ENCODE peak calls at places on chromosomes 3 and 15, in five cellular contexts. N is stomach, D is fibroblast of lung, I is transverse colon, Z is brain microvascular endothelial cell. X is an unnamed sample.

GRCh38 chr3:16179771-16180736 is 5.6 kb downstream of the GALNT15 start:
- DNase-seq in N (no peak), D (peak; percentile 91), I (no peak), Z (peak; percentile 47), X (peak; percentile 54)

GRCh38 chr3:13345284-13345683 is 74.8 kb downstream of the NUP210 start:
- DNase-seq in N (no peak), D (no peak), I (no peak), Z (no peak), X (no peak)

GRCh38 chr3:174936590-174936989 is 77.5 kb downstream of the NAALADL2 start:
- DNase-seq in N (no peak), D (no peak), I (no peak), Z (no peak), X (no peak)

GRCh38 chr3:56157693-56158092 is 310.6 kb downstream of the ERC2 start:
- DNase-seq in N (no peak), D (peak; percentile 51), I (no peak), Z (no peak), X (peak; percentile 21)

GRCh38 chr3:48997102-48997637 is 7.1 kb downstream of the P4HTM start:
- DNase-seq in N (no peak), D (no peak), I (no peak), Z (no peak), X (no peak)

GRCh38 chr3:55009372-55009771 is 81.5 kb upstream of the LRTM1 start:
- DNase-seq in N (no peak), D (no peak), I (no peak), Z (no peak), X (no peak)

GRCh38 chr3:184752361-184752760 is 40.5 kb upstream of the MAGEF1 start:
- DNase-seq in N (no peak), D (no peak), I (no peak), Z (no peak), X (no peak)

GRCh38 chr3:113211370-113212154 is at the start of gene BOC:
- DNase-seq in N (no peak), D (peak; percentile 82), I (no peak), Z (no peak), X (peak; percentile 46)

GRCh38 chr3:108389361-108389760 is 93.0 kb downstream of the HHLA2 start:
- DNase-seq in N (no peak), D (no peak), I (no peak), Z (no peak), X (no peak)

GRCh38 chr3:58658508-58658907 is 8.1 kb downstream of the FAM3D start:
- DNase-seq in N (no peak), D (no peak), I (peak; percentile 14), Z (no peak), X (no peak)

GRCh38 chr3:148873928-148874326 is 8.8 kb downstream of the CPA3 start:
- DNase-seq in N (no peak), D (peak; percentile 17), I (no peak), Z (no peak), X (no peak)

GRCh38 chr3:162087361-162087760 is 590.8 kb downstream of the OTOL1 start:
- DNase-seq in N (no peak), D (no peak), I (no peak), Z (no peak), X (no peak)

GRCh38 chr3:116770815-116771450 is 61.4 kb downstream of the TUSC7 start:
- DNase-seq in N (peak; percentile 62), D (peak; percentile 68), I (peak; percentile 66), Z (peak; percentile 82), X (peak; percentile 84)

GRCh38 chr3:4494807-4495200 is 1.7 kb downstream of the ITPR1 start:
- DNase-seq in N (no peak), D (no peak), I (no peak), Z (no peak), X (no peak)
- H3K4me3 ChIP-seq in N (peak overlapping the region; percentile 93), D (peak overlapping the region; percentile 56), I (peak overlapping the region; percentile 72), Z (no peak overlapping the region), X (no peak overlapping the region)

GRCh38 chr3:195777975-195778374 is 33.8 kb downstream of the MUC4 start:
- DNase-seq in N (no peak), D (no peak), I (no peak), Z (no peak), X (no peak)

GRCh38 chr3:195771651-195772300 is 40.0 kb downstream of the MUC4 start:
- DNase-seq in N (no peak), D (no peak), I (no peak), Z (no peak), X (no peak)

GRCh38 chr3:195773956-195774537 is 37.7 kb downstream of the MUC4 start:
- DNase-seq in N (no peak), D (no peak), I (no peak), Z (no peak), X (no peak)

GRCh38 chr3:195770081-195770840 is 41.5 kb downstream of the MUC4 start:
- DNase-seq in N (no peak), D (no peak), I (no peak), Z (no peak), X (no peak)

DNA sequence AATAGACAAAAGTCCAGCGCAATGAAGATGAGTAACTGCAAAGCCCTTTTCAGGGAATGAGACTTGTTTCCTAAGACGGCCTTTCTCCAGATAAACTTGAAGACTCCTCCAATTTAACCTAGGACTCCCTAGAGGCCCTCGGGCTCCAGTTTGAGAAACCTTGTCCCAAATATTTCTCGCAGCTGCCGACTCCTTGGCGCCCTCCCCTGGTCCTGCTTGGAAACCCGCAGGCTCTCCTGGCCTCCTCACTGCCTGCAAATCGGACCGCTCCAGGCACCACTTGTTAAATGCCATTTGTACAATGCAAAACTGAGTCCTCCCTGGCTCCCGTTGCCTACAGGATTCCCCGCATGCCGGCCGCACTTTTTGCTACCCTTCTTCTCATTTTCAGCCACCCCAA is 36.8 kb downstream of the MUC4 start:
- DNase-seq in N (no peak), D (no peak), I (peak; percentile 22), Z (peak; percentile 37), X (peak; percentile 39)
- TF ChIP-seq CTCF in N (peak; percentile 17), D (peak; percentile 30), I (peak; percentile 33), Z (peak; percentile 66), X (peak; percentile 69)

DNA sequence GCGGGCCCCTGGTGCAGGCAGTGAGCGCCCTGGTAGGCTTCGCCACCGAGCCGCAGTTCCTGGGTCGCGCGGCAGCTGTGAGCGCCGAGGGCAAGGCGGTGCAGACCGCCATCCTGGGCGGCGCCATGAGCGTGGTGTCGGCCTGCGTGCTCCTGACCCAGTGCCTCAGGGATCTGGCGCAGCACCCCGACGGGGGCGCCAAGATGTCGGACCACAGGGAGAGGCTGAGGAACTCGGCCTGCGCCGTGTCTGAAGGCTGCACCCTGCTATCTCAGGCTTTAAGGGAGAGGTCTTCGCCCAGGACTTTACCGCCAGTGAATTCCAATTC is 2.3 kb downstream of the TLNRD1 start:
- DNase-seq in N (no peak), D (no peak), I (no peak), Z (no peak), X (no peak)
- H3K4me3 ChIP-seq in N (peak overlapping the region; percentile 87), D (peak overlapping the region; percentile 91), I (peak overlapping the region; percentile 74), Z (peak overlapping the region; percentile 88), X (no peak overlapping the region)

GRCh38 chr3:62110801-62111200 is 262.5 kb downstream of the FEZF2 start:
- DNase-seq in N (no peak), D (peak; percentile 64), I (no peak), Z (no peak), X (peak; percentile 57)

GRCh38 chr3:62113092-62113491 is 260.3 kb downstream of the FEZF2 start:
- DNase-seq in N (no peak), D (no peak), I (no peak), Z (no peak), X (no peak)

GRCh38 chr3:62109534-62109933 is 263.8 kb downstream of the FEZF2 start:
- DNase-seq in N (no peak), D (peak; percentile 96), I (no peak), Z (peak; percentile 96), X (peak; percentile 97)
- TF ChIP-seq CTCF in N (no peak), D (peak; percentile 49), I (no peak), Z (peak; percentile 56), X (peak; percentile 60)

GRCh38 chr15:81184188-81184587 is 12.5 kb upstream of the IL16 start:
- DNase-seq in N (no peak), D (peak; percentile 11), I (no peak), Z (no peak), X (peak; percentile 13)
- H3K4me3 ChIP-seq in N (peak overlapping the region; percentile 47), D (no peak overlapping the region), I (no peak overlapping the region), Z (no peak overlapping the region), X (no peak overlapping the region)

DNA sequence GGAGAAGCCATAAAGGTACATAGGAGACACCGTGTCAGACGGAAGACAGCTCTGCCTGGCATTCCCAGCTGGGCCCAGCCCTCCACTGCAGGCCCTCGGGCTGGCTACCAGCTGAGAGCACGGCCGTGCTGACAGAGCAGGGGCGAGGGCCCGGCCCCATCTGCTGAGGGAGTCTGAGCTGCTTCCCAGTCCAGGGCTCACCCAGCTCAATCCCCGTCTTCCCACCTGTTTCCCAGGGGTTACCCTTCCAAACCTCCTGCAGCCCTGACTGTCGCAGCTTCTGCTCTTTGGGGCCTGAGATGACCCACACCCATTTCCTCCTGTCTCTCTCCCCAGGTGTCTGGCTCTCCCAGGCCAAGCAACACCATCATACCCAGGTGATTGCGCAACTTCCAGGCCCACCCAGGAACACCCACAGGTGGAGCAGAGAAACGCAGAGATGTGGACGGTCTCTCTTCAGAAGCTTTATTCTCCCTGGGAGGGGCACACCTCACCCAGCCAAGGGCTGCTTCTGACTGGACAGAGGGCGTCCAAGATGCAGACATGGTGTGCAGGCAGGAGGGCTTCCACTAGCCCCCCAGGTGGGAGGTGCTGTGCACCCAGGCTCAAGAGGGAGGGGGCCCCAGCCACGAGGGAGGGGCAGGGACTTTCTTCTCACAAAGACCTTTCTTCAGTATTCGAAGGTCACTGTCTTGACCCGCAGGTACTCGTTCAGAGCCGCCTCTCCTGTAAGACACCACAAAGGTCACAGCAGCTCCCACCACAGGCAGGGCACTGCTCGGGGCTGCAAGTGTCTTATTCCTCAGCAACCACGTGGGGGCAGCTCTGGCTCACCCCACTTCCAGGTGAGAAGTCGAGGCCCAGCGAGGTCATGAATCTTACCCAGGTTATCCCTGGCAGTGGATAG is 19.4 kb upstream of the SLC41A3 start:
- DNase-seq in N (no peak), D (no peak), I (no peak), Z (no peak), X (no peak)
- TF ChIP-seq CTCF in N (no peak), D (no peak), I (no peak), Z (peak; percentile 12), X (no peak)

GRCh38 chr15:34354286-34354685 is 11.2 kb downstream of the NUTM1 start:
- DNase-seq in N (no peak), D (no peak), I (no peak), Z (no peak), X (no peak)
- H3K4me3 ChIP-seq in N (no peak overlapping the region), D (no peak overlapping the region), I (no peak overlapping the region), Z (no peak overlapping the region), X (no peak overlapping the region)

X was measured in cardiac fibroblast.